ENCODE peak calls at places on chromosomes 3 and 15, in seven cellular contexts. N, I, L, S, Q, K and P are unnamed samples.
A peak's percentile ranks its signal among the peaks of the same experiment; 100 is the strongest.

GRCh38 chr15:68057089-68057488 is 3.0 kb downstream of the PIAS1 start:
- DNase-seq in K (no peak), Q (no peak), L (no peak), N (no peak), S (no peak), I (no peak), P (no peak)

GRCh38 chr3:17500618-17501017 is 241.8 kb downstream of the TBC1D5 start:
- DNase-seq in Q (no peak), I (no peak), K (no peak), N (no peak), S (no peak), L (no peak), P (no peak)

GRCh38 chr3:50341537-50341936 is 901 bp upstream of the RASSF1 start:
- DNase-seq in I (no peak), L (no peak), S (no peak), Q (no peak), N (no peak), K (no peak), P (no peak)

GRCh38 chr3:52471371-52472238 is 16.2 kb downstream of the NISCH start:
- DNase-seq in S (no peak), L (peak; percentile 52), Q (peak; percentile 89), I (peak; percentile 41), N (peak; percentile 51), K (no peak), P (no peak)

GRCh38 chr3:20984594-20985207 is 766.3 kb downstream of the ZNF385D start:
- DNase-seq in I (no peak), L (no peak), N (no peak), S (no peak), Q (no peak), K (no peak), P (no peak)

GRCh38 chr15:28974142-28974541 is 88.4 kb downstream of the APBA2 start:
- DNase-seq in L (no peak), Q (no peak), I (no peak), K (peak; percentile 26), N (no peak), S (no peak), P (no peak)

GRCh38 chr15:92831459-92832229 is 68.5 kb upstream of the CHD2 start:
- DNase-seq in Q (peak; percentile 94), I (peak; percentile 92), L (peak; percentile 91), K (peak; percentile 84), S (peak; percentile 92), N (peak; percentile 98), P (peak; percentile 77)

GRCh38 chr3:175741951-175742350 is 882.8 kb downstream of the NAALADL2 start:
- DNase-seq in I (no peak), Q (no peak), N (no peak), L (peak; percentile 5), K (no peak), S (no peak), P (no peak)

GRCh38 chr3:184740509-184741258 is 28.8 kb upstream of the MAGEF1 start:
- DNase-seq in N (peak; percentile 70), L (peak; percentile 66), S (peak; percentile 11), K (no peak), I (no peak), Q (no peak), P (no peak)

GRCh38 chr15:78836333-78836732 is 25.1 kb upstream of the ADAMTS7 start:
- DNase-seq in K (no peak), Q (no peak), I (no peak), N (no peak), L (no peak), S (no peak), P (no peak)

GRCh38 chr3:49889296-49889695 is 14.4 kb downstream of the MST1R start:
- DNase-seq in S (no peak), I (no peak), L (no peak), N (no peak), K (no peak), Q (no peak), P (no peak)

GRCh38 chr15:92196342-92196741 is 197.3 kb upstream of the ST8SIA2 start:
- DNase-seq in Q (no peak), L (no peak), K (no peak), N (no peak), I (no peak), S (no peak), P (no peak)

GRCh38 chr15:84908564-84908963 is 24.1 kb downstream of the SLC28A1 start:
- DNase-seq in K (no peak), N (no peak), L (no peak), S (no peak), I (no peak), Q (no peak), P (no peak)

GRCh38 chr15:91853968-91854943 is 748 bp downstream of the SLCO3A1 start:
- DNase-seq in Q (peak; percentile 78), L (peak; percentile 17), S (peak; percentile 43), N (no peak), I (peak; percentile 6), K (peak; percentile 30), P (no peak)

GRCh38 chr3:30475809-30476178 is 130.6 kb upstream of the TGFBR2 start:
- DNase-seq in L (no peak), N (no peak), S (no peak), I (no peak), K (no peak), Q (no peak), P (no peak)

GRCh38 chr15:48858401-48858800 is 19.5 kb upstream of the EID1 start:
- DNase-seq in K (no peak), S (no peak), N (no peak), I (peak; percentile 85), Q (no peak), L (peak; percentile 63), P (no peak)

GRCh38 chr3:112718967-112719366 is 78.0 kb upstream of the CCDC80 start:
- DNase-seq in K (no peak), S (no peak), N (no peak), I (no peak), L (no peak), Q (no peak), P (no peak)

GRCh38 chr15:67054676-67055075 is 10.7 kb upstream of the SMAD3 start:
- DNase-seq in N (no peak), S (no peak), L (no peak), I (no peak), Q (no peak), K (no peak), P (no peak)

GRCh38 chr15:74040115-74040850 is 42.1 kb downstream of the GOLGA6A start:
- DNase-seq in S (no peak), L (peak; percentile 98), K (no peak), N (no peak), I (no peak), Q (peak; percentile 51), P (peak; percentile 20)

GRCh38 chr15:80512729-80513670 is 108.8 kb downstream of the ARNT2 start:
- DNase-seq in I (no peak), L (peak; percentile 73), S (no peak), N (no peak), Q (no peak), K (no peak), P (no peak)

GRCh38 chr15:51341366-51342248 is at the start of gene GLDN:
- DNase-seq in L (peak; percentile 12), Q (peak; percentile 80), I (no peak), N (no peak), S (peak; percentile 35), K (no peak), P (no peak)

GRCh38 chr15:58458076-58458475 is 26.3 kb downstream of the LIPC start:
- DNase-seq in S (peak; percentile 62), Q (no peak), L (no peak), N (no peak), K (no peak), I (no peak), P (no peak)

GRCh38 chr15:82132116-82132515 is 86.3 kb upstream of the MEX3B start:
- DNase-seq in Q (no peak), K (no peak), N (no peak), L (no peak), S (no peak), I (no peak), P (no peak)

GRCh38 chr15:34999906-35000305 is 11.8 kb upstream of the ZNF770 start:
- DNase-seq in K (no peak), L (no peak), S (no peak), N (no peak), Q (no peak), I (no peak), P (no peak)

GRCh38 chr3:69683076-69683806 is 56.0 kb upstream of the MITF start:
- DNase-seq in Q (no peak), S (no peak), N (no peak), L (peak; percentile 5), K (no peak), I (no peak), P (no peak)

GRCh38 chr3:193134895-193135294 is 106.1 kb upstream of the PLAAT1 start:
- DNase-seq in Q (no peak), N (no peak), S (no peak), I (peak; percentile 3), K (no peak), L (peak; percentile 84), P (peak; percentile 5)